ENCODE peak calls at places on chromosomes 12 and 14, in four cellular contexts. One of them, this sample, is unnamed.

GRCh38 chr12:65972149-65972548 is 147.9 kb downstream of the HMGA2 start:
- DNase-seq in right atrium auricular region: no peak
- DNase-seq in Peyer's patch: no peak
- DNase-seq in breast epithelium: no peak
- DNase-seq in this sample: no peak

GRCh38 chr12:91732086-91732485 is 413.6 kb downstream of the BTG1 start:
- DNase-seq in right atrium auricular region: no peak
- DNase-seq in Peyer's patch: no peak
- DNase-seq in breast epithelium: no peak
- DNase-seq in this sample: no peak

GRCh38 chr14:100487304-100487703 is 99.9 kb downstream of the BEGAIN start:
- DNase-seq in right atrium auricular region: no peak
- DNase-seq in Peyer's patch: no peak
- DNase-seq in breast epithelium: no peak
- DNase-seq in this sample: no peak

GRCh38 chr12:93107943-93108342 is 178.8 kb upstream of the EEA1 start:
- DNase-seq in right atrium auricular region: no peak
- DNase-seq in Peyer's patch: no peak
- DNase-seq in breast epithelium: no peak
- DNase-seq in this sample: no peak

GRCh38 chr12:79514730-79515525 is 175.8 kb downstream of the PAWR start:
- DNase-seq in right atrium auricular region: no peak
- DNase-seq in Peyer's patch: no peak
- DNase-seq in breast epithelium: no peak
- DNase-seq in this sample: no peak

GRCh38 chr14:24062216-24062980 is 9.0 kb upstream of the CPNE6 start:
- DNase-seq in right atrium auricular region: no peak
- DNase-seq in Peyer's patch: no peak
- DNase-seq in breast epithelium: no peak
- DNase-seq in this sample: peak

GRCh38 chr14:35420036-35420811 is 15.7 kb upstream of the NFKBIA start:
- DNase-seq in right atrium auricular region: no peak
- DNase-seq in Peyer's patch: no peak
- DNase-seq in breast epithelium: no peak
- DNase-seq in this sample: no peak

GRCh38 chr12:92036061-92036620 is 109.5 kb downstream of the BTG1 start:
- DNase-seq in right atrium auricular region: no peak
- DNase-seq in Peyer's patch: no peak
- DNase-seq in breast epithelium: no peak
- DNase-seq in this sample: no peak

GRCh38 chr14:104776961-104777807 is 18.4 kb downstream of the AKT1 start:
- DNase-seq in right atrium auricular region: no peak
- DNase-seq in Peyer's patch: no peak
- DNase-seq in breast epithelium: no peak
- DNase-seq in this sample: no peak

GRCh38 chr14:29709490-29709889 is 218.2 kb downstream of the PRKD1 start:
- DNase-seq in right atrium auricular region: no peak
- DNase-seq in Peyer's patch: no peak
- DNase-seq in breast epithelium: no peak
- DNase-seq in this sample: no peak

GRCh38 chr14:24135584-24135833 is 485 bp upstream of the PSME1 start:
- DNase-seq in right atrium auricular region: no peak
- DNase-seq in Peyer's patch: no peak
- DNase-seq in breast epithelium: no peak
- DNase-seq in this sample: no peak

GRCh38 chr12:47602330-47602729 is 103.5 kb downstream of the RPAP3 start:
- DNase-seq in right atrium auricular region: no peak
- DNase-seq in Peyer's patch: no peak
- DNase-seq in breast epithelium: no peak
- DNase-seq in this sample: no peak

GRCh38 chr12:118282767-118283166 is 89.9 kb downstream of the TAOK3 start:
- DNase-seq in right atrium auricular region: no peak
- DNase-seq in Peyer's patch: no peak
- DNase-seq in breast epithelium: no peak
- DNase-seq in this sample: no peak

GRCh38 chr12:130076752-130077151 is 85.5 kb upstream of the FZD10 start:
- DNase-seq in right atrium auricular region: no peak
- DNase-seq in Peyer's patch: no peak
- DNase-seq in breast epithelium: no peak
- DNase-seq in this sample: no peak

GRCh38 chr14:89205137-89205740 is 211.8 kb downstream of the FOXN3 start:
- DNase-seq in right atrium auricular region: no peak
- DNase-seq in Peyer's patch: no peak
- DNase-seq in breast epithelium: no peak
- DNase-seq in this sample: no peak

GRCh38 chr12:43737646-43738045 is 20.9 kb downstream of the PUS7L start:
- DNase-seq in right atrium auricular region: no peak
- DNase-seq in Peyer's patch: no peak
- DNase-seq in breast epithelium: no peak
- DNase-seq in this sample: no peak

GRCh38 chr12:78167510-78167909 is 336.8 kb downstream of the NAV3 start:
- DNase-seq in right atrium auricular region: no peak
- DNase-seq in Peyer's patch: no peak
- DNase-seq in breast epithelium: no peak
- DNase-seq in this sample: no peak

GRCh38 chr12:47612953-47613352 is 92.9 kb downstream of the RPAP3 start:
- DNase-seq in right atrium auricular region: no peak
- DNase-seq in Peyer's patch: no peak
- DNase-seq in breast epithelium: no peak
- DNase-seq in this sample: no peak

GRCh38 chr14:94388027-94388895 is at the start of gene SERPINA1:
- DNase-seq in right atrium auricular region: no peak
- DNase-seq in Peyer's patch: no peak
- DNase-seq in breast epithelium: no peak
- DNase-seq in this sample: peak

GRCh38 chr14:92785601-92786426 is 8.3 kb upstream of the GOLGA5 start:
- DNase-seq in right atrium auricular region: peak
- DNase-seq in Peyer's patch: no peak
- DNase-seq in breast epithelium: no peak
- DNase-seq in this sample: peak

GRCh38 chr12:110015132-110015531 is 15.9 kb downstream of the ANKRD13A start:
- DNase-seq in right atrium auricular region: no peak
- DNase-seq in Peyer's patch: no peak
- DNase-seq in breast epithelium: no peak
- DNase-seq in this sample: no peak

GRCh38 chr14:60183724-60184596 is 18.8 kb upstream of the DHRS7 start:
- DNase-seq in right atrium auricular region: no peak
- DNase-seq in Peyer's patch: no peak
- DNase-seq in breast epithelium: no peak
- DNase-seq in this sample: no peak

GRCh38 chr12:78096909-78097597 is 266.4 kb downstream of the NAV3 start:
- DNase-seq in right atrium auricular region: no peak
- DNase-seq in Peyer's patch: no peak
- DNase-seq in breast epithelium: no peak
- DNase-seq in this sample: no peak

GRCh38 chr12:121582583-121583333 is 1.9 kb upstream of the KDM2B start:
- DNase-seq in right atrium auricular region: no peak
- DNase-seq in Peyer's patch: no peak
- DNase-seq in breast epithelium: no peak
- DNase-seq in this sample: no peak

GRCh38 chr14:51554339-51554920 is 97.3 kb upstream of the FRMD6 start:
- DNase-seq in right atrium auricular region: no peak
- DNase-seq in Peyer's patch: no peak
- DNase-seq in breast epithelium: no peak
- DNase-seq in this sample: no peak

GRCh38 chr14:23544511-23545447 is 6.8 kb downstream of the ZFHX2 start:
- DNase-seq in right atrium auricular region: peak
- DNase-seq in Peyer's patch: no peak
- DNase-seq in breast epithelium: no peak
- DNase-seq in this sample: no peak

GRCh38 chr12:122155705-122156104 is 18.3 kb downstream of the IL31 start:
- DNase-seq in right atrium auricular region: no peak
- DNase-seq in Peyer's patch: no peak
- DNase-seq in breast epithelium: no peak
- DNase-seq in this sample: no peak

GRCh38 chr12:64610092-64610659 is at the start of gene RASSF3:
- DNase-seq in right atrium auricular region: peak
- DNase-seq in Peyer's patch: peak
- DNase-seq in breast epithelium: no peak
- DNase-seq in this sample: peak

GRCh38 chr14:86796221-86797074 is 1196.5 kb downstream of the GALC start:
- DNase-seq in right atrium auricular region: no peak
- DNase-seq in Peyer's patch: no peak
- DNase-seq in breast epithelium: no peak
- DNase-seq in this sample: no peak

GRCh38 chr12:55068416-55069010 is 48.7 kb downstream of the NEUROD4 start:
- DNase-seq in right atrium auricular region: no peak
- DNase-seq in Peyer's patch: no peak
- DNase-seq in breast epithelium: no peak
- DNase-seq in this sample: peak

GRCh38 chr12:11705010-11705409 is 55.5 kb downstream of the ETV6 start:
- DNase-seq in right atrium auricular region: peak
- DNase-seq in Peyer's patch: no peak
- DNase-seq in breast epithelium: no peak
- DNase-seq in this sample: no peak

GRCh38 chr12:10213168-10214130 is 772 bp downstream of the GABARAPL1 start:
- DNase-seq in right atrium auricular region: peak
- DNase-seq in Peyer's patch: peak
- DNase-seq in breast epithelium: peak
- DNase-seq in this sample: peak

GRCh38 chr14:75430526-75430925 is 2.7 kb downstream of the JDP2 start:
- DNase-seq in right atrium auricular region: no peak
- DNase-seq in Peyer's patch: no peak
- DNase-seq in breast epithelium: no peak
- DNase-seq in this sample: no peak

GRCh38 chr12:52148541-52149181 is 43.2 kb downstream of the KRT80 start:
- DNase-seq in right atrium auricular region: no peak
- DNase-seq in Peyer's patch: no peak
- DNase-seq in breast epithelium: peak
- DNase-seq in this sample: no peak

GRCh38 chr12:45183263-45183662 is 32.6 kb upstream of the ANO6 start:
- DNase-seq in right atrium auricular region: no peak
- DNase-seq in Peyer's patch: no peak
- DNase-seq in breast epithelium: no peak
- DNase-seq in this sample: no peak

DNA sequence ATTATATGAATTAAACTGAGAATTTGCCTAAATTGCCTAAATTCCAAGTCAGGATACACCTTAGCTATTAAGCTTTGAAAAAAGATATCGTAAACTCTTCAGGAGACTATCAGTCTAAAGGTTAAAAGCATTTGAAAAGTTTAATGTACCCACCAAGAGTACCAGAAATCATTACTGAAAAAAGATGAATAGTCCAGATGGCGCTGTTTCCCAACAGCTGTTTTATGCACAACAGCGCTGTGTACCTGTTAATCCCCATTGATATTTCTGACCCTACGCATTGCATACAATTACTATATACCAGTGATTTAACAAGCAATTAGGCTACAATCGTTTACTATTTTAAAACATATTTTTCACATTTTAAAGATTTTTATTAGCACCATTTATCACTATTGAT is 185.0 kb downstream of the PLCZ1 start:
- DNase-seq in right atrium auricular region: no peak
- DNase-seq in Peyer's patch: no peak
- DNase-seq in breast epithelium: no peak
- DNase-seq in this sample: no peak
- TF ChIP-seq CTCF in right atrium auricular region: no peak
- TF ChIP-seq CTCF in Peyer's patch: no peak
- TF ChIP-seq CTCF in breast epithelium: no peak
- TF ChIP-seq CTCF in this sample: no peak

GRCh38 chr14:76651410-76652055 is 109.7 kb upstream of the VASH1 start:
- DNase-seq in right atrium auricular region: no peak
- DNase-seq in Peyer's patch: no peak
- DNase-seq in breast epithelium: no peak
- DNase-seq in this sample: no peak
- TF ChIP-seq CTCF in right atrium auricular region: no peak
- TF ChIP-seq CTCF in Peyer's patch: no peak
- TF ChIP-seq CTCF in breast epithelium: no peak
- TF ChIP-seq CTCF in this sample: no peak

GRCh38 chr12:75623631-75624118 is 112.3 kb upstream of the KRR1 start:
- DNase-seq in right atrium auricular region: no peak
- DNase-seq in Peyer's patch: no peak
- DNase-seq in breast epithelium: no peak
- DNase-seq in this sample: no peak
- TF ChIP-seq CTCF in right atrium auricular region: no peak
- TF ChIP-seq CTCF in Peyer's patch: no peak
- TF ChIP-seq CTCF in breast epithelium: no peak
- TF ChIP-seq CTCF in this sample: no peak

DNA sequence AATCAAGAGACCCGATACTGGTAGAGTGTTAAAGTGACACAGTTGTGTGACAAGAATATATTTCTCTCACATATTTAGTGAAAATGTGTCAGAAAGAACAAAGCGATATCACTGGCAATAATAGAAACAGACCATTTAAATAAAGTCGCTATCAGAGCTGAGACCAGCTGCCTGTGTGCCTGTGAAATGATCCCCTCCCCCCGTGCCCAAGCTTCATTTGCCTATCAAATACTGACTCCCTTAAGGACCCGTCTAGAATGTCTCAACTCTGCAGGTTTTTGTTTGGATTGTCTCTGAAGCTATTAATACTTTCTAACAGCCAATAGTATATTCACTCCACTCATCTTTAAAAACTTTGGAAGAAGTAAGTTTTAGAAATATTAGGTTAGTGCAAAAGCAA is 98.9 kb downstream of the EGLN3 start:
- DNase-seq in right atrium auricular region: no peak
- DNase-seq in Peyer's patch: no peak
- DNase-seq in breast epithelium: no peak
- DNase-seq in this sample: no peak
- TF ChIP-seq CTCF in right atrium auricular region: no peak
- TF ChIP-seq CTCF in Peyer's patch: no peak
- TF ChIP-seq CTCF in breast epithelium: no peak
- TF ChIP-seq CTCF in this sample: no peak

GRCh38 chr14:97584528-97584927 is 787.3 kb downstream of the VRK1 start:
- DNase-seq in right atrium auricular region: no peak
- DNase-seq in Peyer's patch: no peak
- DNase-seq in breast epithelium: no peak
- DNase-seq in this sample: no peak
- TF ChIP-seq CTCF in right atrium auricular region: no peak
- TF ChIP-seq CTCF in Peyer's patch: no peak
- TF ChIP-seq CTCF in breast epithelium: no peak
- TF ChIP-seq CTCF in this sample: no peak

GRCh38 chr14:81710232-81710845 is 176.7 kb upstream of the SEL1L start:
- DNase-seq in right atrium auricular region: no peak
- DNase-seq in Peyer's patch: no peak
- DNase-seq in breast epithelium: no peak
- DNase-seq in this sample: no peak
- TF ChIP-seq CTCF in right atrium auricular region: peak
- TF ChIP-seq CTCF in Peyer's patch: no peak
- TF ChIP-seq CTCF in breast epithelium: peak
- TF ChIP-seq CTCF in this sample: peak

GRCh38 chr12:57765003-57765697 is 1.7 kb downstream of the CYP27B1 start:
- DNase-seq in right atrium auricular region: no peak
- DNase-seq in Peyer's patch: peak
- DNase-seq in breast epithelium: peak
- DNase-seq in this sample: no peak
- TF ChIP-seq CTCF in right atrium auricular region: no peak
- TF ChIP-seq CTCF in Peyer's patch: no peak
- TF ChIP-seq CTCF in breast epithelium: peak
- TF ChIP-seq CTCF in this sample: peak

DNA sequence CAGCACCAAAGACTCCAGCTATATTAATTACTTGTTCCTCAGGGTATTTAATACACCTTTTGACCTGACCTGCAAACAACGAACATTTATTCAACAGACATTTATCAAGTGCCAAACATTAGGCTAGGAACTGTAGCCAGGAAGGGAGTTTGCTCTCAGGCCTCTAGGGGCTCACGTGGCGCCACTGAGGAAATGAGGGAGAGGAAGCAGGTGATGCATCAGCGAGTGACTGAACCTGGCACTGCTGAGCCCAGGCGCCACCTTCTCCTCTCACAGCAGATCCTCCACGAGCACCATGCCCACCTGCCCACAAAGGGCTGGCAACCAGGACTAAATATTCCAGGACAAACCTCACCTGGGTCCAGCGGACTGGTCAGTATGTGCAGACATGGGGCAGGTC is 50.2 kb downstream of the SETD3 start:
- DNase-seq in right atrium auricular region: no peak
- DNase-seq in Peyer's patch: no peak
- DNase-seq in breast epithelium: peak
- DNase-seq in this sample: no peak
- TF ChIP-seq CTCF in right atrium auricular region: no peak
- TF ChIP-seq CTCF in Peyer's patch: no peak
- TF ChIP-seq CTCF in breast epithelium: peak
- TF ChIP-seq CTCF in this sample: no peak

This sample was measured in CD14-positive monocyte.